ENCODE peak calls at places on chromosomes 12 and 14, in eight cellular contexts. One of them, this sample, is unnamed.

GRCh38 chr12:95544756-95545155 is 6.5 kb downstream of the USP44 start:
- DNase-seq in foreskin keratinocyte: no peak
- DNase-seq in psoas muscle: no peak
- DNase-seq in left ventricle myocardium inferior: no peak
- DNase-seq in right cardiac atrium: no peak
- DNase-seq in keratinocyte: no peak
- DNase-seq in A549: no peak
- DNase-seq in sigmoid colon: no peak
- DNase-seq in this sample: no peak

GRCh38 chr14:77498984-77499527 is 440 bp upstream of the ISM2 start:
- DNase-seq in foreskin keratinocyte: no peak
- DNase-seq in keratinocyte: no peak
- DNase-seq in sigmoid colon: peak; percentile 35
- DNase-seq in psoas muscle: no peak
- DNase-seq in left ventricle myocardium inferior: no peak
- DNase-seq in right cardiac atrium: no peak
- DNase-seq in A549: no peak
- DNase-seq in this sample: no peak

GRCh38 chr12:52190860-52191729 is 719 bp downstream of the KRT80 start:
- DNase-seq in foreskin keratinocyte: no peak
- DNase-seq in left ventricle myocardium inferior: no peak
- DNase-seq in A549: peak; percentile 82
- DNase-seq in right cardiac atrium: peak; percentile 42
- DNase-seq in psoas muscle: no peak
- DNase-seq in sigmoid colon: no peak
- DNase-seq in keratinocyte: no peak
- DNase-seq in this sample: no peak

GRCh38 chr12:67355428-67356385 is 86.5 kb downstream of the CAND1 start:
- DNase-seq in right cardiac atrium: no peak
- DNase-seq in A549: no peak
- DNase-seq in foreskin keratinocyte: no peak
- DNase-seq in psoas muscle: no peak
- DNase-seq in left ventricle myocardium inferior: no peak
- DNase-seq in sigmoid colon: no peak
- DNase-seq in keratinocyte: no peak
- DNase-seq in this sample: peak; percentile 6

GRCh38 chr12:94879542-94879941 is 124.0 kb downstream of the NDUFA12 start:
- DNase-seq in right cardiac atrium: no peak
- DNase-seq in keratinocyte: no peak
- DNase-seq in psoas muscle: no peak
- DNase-seq in foreskin keratinocyte: no peak
- DNase-seq in sigmoid colon: no peak
- DNase-seq in A549: no peak
- DNase-seq in left ventricle myocardium inferior: no peak
- DNase-seq in this sample: no peak

GRCh38 chr12:58540480-58541299 is 379.6 kb downstream of the LRIG3 start:
- DNase-seq in left ventricle myocardium inferior: peak; percentile 60
- DNase-seq in A549: peak; percentile 24
- DNase-seq in sigmoid colon: peak; percentile 90
- DNase-seq in foreskin keratinocyte: peak; percentile 42
- DNase-seq in keratinocyte: peak; percentile 40
- DNase-seq in psoas muscle: peak; percentile 58
- DNase-seq in right cardiac atrium: peak; percentile 84
- DNase-seq in this sample: no peak

GRCh38 chr12:127025545-127025944 is 1241.4 kb upstream of the TMEM132C start:
- DNase-seq in left ventricle myocardium inferior: no peak
- DNase-seq in A549: no peak
- DNase-seq in keratinocyte: no peak
- DNase-seq in psoas muscle: no peak
- DNase-seq in right cardiac atrium: no peak
- DNase-seq in sigmoid colon: no peak
- DNase-seq in foreskin keratinocyte: no peak
- DNase-seq in this sample: no peak

GRCh38 chr14:103194256-103195045 is 71.2 kb downstream of the TNFAIP2 start:
- DNase-seq in sigmoid colon: peak; percentile 73
- DNase-seq in keratinocyte: no peak
- DNase-seq in left ventricle myocardium inferior: no peak
- DNase-seq in A549: no peak
- DNase-seq in right cardiac atrium: no peak
- DNase-seq in psoas muscle: no peak
- DNase-seq in foreskin keratinocyte: no peak
- DNase-seq in this sample: peak; percentile 37

GRCh38 chr12:73110816-73111215 is 838.6 kb downstream of the TRHDE start:
- DNase-seq in foreskin keratinocyte: no peak
- DNase-seq in psoas muscle: no peak
- DNase-seq in sigmoid colon: no peak
- DNase-seq in A549: no peak
- DNase-seq in keratinocyte: no peak
- DNase-seq in left ventricle myocardium inferior: no peak
- DNase-seq in right cardiac atrium: no peak
- DNase-seq in this sample: no peak

GRCh38 chr12:90959538-90960139 is 4.7 kb upstream of the CCER1 start:
- DNase-seq in keratinocyte: no peak
- DNase-seq in right cardiac atrium: no peak
- DNase-seq in A549: peak; percentile 29
- DNase-seq in sigmoid colon: no peak
- DNase-seq in psoas muscle: no peak
- DNase-seq in left ventricle myocardium inferior: no peak
- DNase-seq in foreskin keratinocyte: no peak
- DNase-seq in this sample: no peak

GRCh38 chr14:78788467-78789360 is 618.5 kb downstream of the NRXN3 start:
- DNase-seq in left ventricle myocardium inferior: no peak
- DNase-seq in sigmoid colon: no peak
- DNase-seq in foreskin keratinocyte: peak; percentile 39
- DNase-seq in psoas muscle: no peak
- DNase-seq in A549: no peak
- DNase-seq in keratinocyte: no peak
- DNase-seq in right cardiac atrium: no peak
- DNase-seq in this sample: peak; percentile 64

GRCh38 chr12:27359578-27360340 is 27.1 kb downstream of the BMAL2 start:
- DNase-seq in right cardiac atrium: no peak
- DNase-seq in A549: no peak
- DNase-seq in left ventricle myocardium inferior: no peak
- DNase-seq in sigmoid colon: no peak
- DNase-seq in foreskin keratinocyte: no peak
- DNase-seq in keratinocyte: no peak
- DNase-seq in psoas muscle: no peak
- DNase-seq in this sample: no peak

GRCh38 chr12:11787921-11788849 is 138.7 kb downstream of the ETV6 start:
- DNase-seq in keratinocyte: no peak
- DNase-seq in A549: no peak
- DNase-seq in left ventricle myocardium inferior: no peak
- DNase-seq in right cardiac atrium: no peak
- DNase-seq in psoas muscle: no peak
- DNase-seq in sigmoid colon: no peak
- DNase-seq in foreskin keratinocyte: no peak
- DNase-seq in this sample: no peak

GRCh38 chr12:11787437-11787836 is 138.0 kb downstream of the ETV6 start:
- DNase-seq in psoas muscle: no peak
- DNase-seq in keratinocyte: no peak
- DNase-seq in A549: no peak
- DNase-seq in foreskin keratinocyte: no peak
- DNase-seq in right cardiac atrium: no peak
- DNase-seq in sigmoid colon: no peak
- DNase-seq in left ventricle myocardium inferior: no peak
- DNase-seq in this sample: no peak

GRCh38 chr12:11785722-11786121 is 136.2 kb downstream of the ETV6 start:
- DNase-seq in left ventricle myocardium inferior: no peak
- DNase-seq in right cardiac atrium: no peak
- DNase-seq in psoas muscle: no peak
- DNase-seq in foreskin keratinocyte: peak; percentile 48
- DNase-seq in A549: no peak
- DNase-seq in keratinocyte: no peak
- DNase-seq in sigmoid colon: no peak
- DNase-seq in this sample: no peak

GRCh38 chr12:11782914-11783420 is 133.5 kb downstream of the ETV6 start:
- DNase-seq in right cardiac atrium: no peak
- DNase-seq in psoas muscle: no peak
- DNase-seq in foreskin keratinocyte: no peak
- DNase-seq in left ventricle myocardium inferior: no peak
- DNase-seq in A549: no peak
- DNase-seq in keratinocyte: no peak
- DNase-seq in sigmoid colon: no peak
- DNase-seq in this sample: no peak

GRCh38 chr12:11786638-11787365 is 137.3 kb downstream of the ETV6 start:
- DNase-seq in psoas muscle: no peak
- DNase-seq in right cardiac atrium: no peak
- DNase-seq in foreskin keratinocyte: no peak
- DNase-seq in keratinocyte: no peak
- DNase-seq in sigmoid colon: no peak
- DNase-seq in A549: no peak
- DNase-seq in left ventricle myocardium inferior: no peak
- DNase-seq in this sample: no peak
- H3K27ac ChIP-seq in psoas muscle: peak overlapping the region; percentile 87
- H3K27ac ChIP-seq in right cardiac atrium: no peak overlapping the region
- H3K27ac ChIP-seq in foreskin keratinocyte: no peak overlapping the region
- H3K27ac ChIP-seq in keratinocyte: no peak overlapping the region
- H3K27ac ChIP-seq in sigmoid colon: peak overlapping the region; percentile 58
- H3K27ac ChIP-seq in A549: no peak overlapping the region
- H3K27ac ChIP-seq in left ventricle myocardium inferior: peak overlapping the region; percentile 75
- H3K27ac ChIP-seq in this sample: no peak overlapping the region

GRCh38 chr12:124842073-124842749 is 21.5 kb downstream of the SCARB1 start:
- DNase-seq in foreskin keratinocyte: no peak
- DNase-seq in sigmoid colon: no peak
- DNase-seq in A549: no peak
- DNase-seq in keratinocyte: no peak
- DNase-seq in right cardiac atrium: no peak
- DNase-seq in left ventricle myocardium inferior: no peak
- DNase-seq in psoas muscle: no peak
- DNase-seq in this sample: no peak
- H3K27ac ChIP-seq in foreskin keratinocyte: no peak overlapping the region
- H3K27ac ChIP-seq in sigmoid colon: no peak overlapping the region
- H3K27ac ChIP-seq in A549: peak overlapping the region; percentile 71
- H3K27ac ChIP-seq in keratinocyte: no peak overlapping the region
- H3K27ac ChIP-seq in right cardiac atrium: peak overlapping the region; percentile 29
- H3K27ac ChIP-seq in left ventricle myocardium inferior: peak overlapping the region; percentile 70
- H3K27ac ChIP-seq in psoas muscle: no peak overlapping the region
- H3K27ac ChIP-seq in this sample: no peak overlapping the region

GRCh38 chr14:91351508-91351853 is 66.1 kb downstream of the CCDC88C start:
- DNase-seq in left ventricle myocardium inferior: no peak
- DNase-seq in keratinocyte: no peak
- DNase-seq in foreskin keratinocyte: no peak
- DNase-seq in right cardiac atrium: peak; percentile 47
- DNase-seq in psoas muscle: no peak
- DNase-seq in A549: no peak
- DNase-seq in sigmoid colon: no peak
- DNase-seq in this sample: no peak

GRCh38 chr14:91350483-91350812 is 67.2 kb downstream of the CCDC88C start:
- DNase-seq in sigmoid colon: no peak
- DNase-seq in right cardiac atrium: no peak
- DNase-seq in A549: no peak
- DNase-seq in left ventricle myocardium inferior: no peak
- DNase-seq in keratinocyte: no peak
- DNase-seq in psoas muscle: no peak
- DNase-seq in foreskin keratinocyte: no peak
- DNase-seq in this sample: no peak

GRCh38 chr14:91352696-91353692 is 64.6 kb downstream of the CCDC88C start:
- DNase-seq in right cardiac atrium: peak; percentile 44
- DNase-seq in sigmoid colon: no peak
- DNase-seq in foreskin keratinocyte: no peak
- DNase-seq in keratinocyte: no peak
- DNase-seq in A549: no peak
- DNase-seq in left ventricle myocardium inferior: no peak
- DNase-seq in psoas muscle: no peak
- DNase-seq in this sample: no peak

GRCh38 chr14:91350813-91351507 is 66.7 kb downstream of the CCDC88C start:
- DNase-seq in right cardiac atrium: no peak
- DNase-seq in keratinocyte: no peak
- DNase-seq in psoas muscle: no peak
- DNase-seq in foreskin keratinocyte: no peak
- DNase-seq in A549: no peak
- DNase-seq in left ventricle myocardium inferior: no peak
- DNase-seq in sigmoid colon: no peak
- DNase-seq in this sample: no peak

GRCh38 chr14:91352101-91352500 is 65.5 kb downstream of the CCDC88C start:
- DNase-seq in right cardiac atrium: peak; percentile 84
- DNase-seq in A549: no peak
- DNase-seq in psoas muscle: peak; percentile 37
- DNase-seq in keratinocyte: no peak
- DNase-seq in sigmoid colon: peak; percentile 84
- DNase-seq in left ventricle myocardium inferior: peak; percentile 68
- DNase-seq in foreskin keratinocyte: no peak
- DNase-seq in this sample: no peak
- H3K27ac ChIP-seq in right cardiac atrium: no peak overlapping the region
- H3K27ac ChIP-seq in A549: no peak overlapping the region
- H3K27ac ChIP-seq in psoas muscle: no peak overlapping the region
- H3K27ac ChIP-seq in keratinocyte: no peak overlapping the region
- H3K27ac ChIP-seq in sigmoid colon: peak overlapping the region; percentile 37
- H3K27ac ChIP-seq in left ventricle myocardium inferior: peak overlapping the region; percentile 67
- H3K27ac ChIP-seq in foreskin keratinocyte: no peak overlapping the region
- H3K27ac ChIP-seq in this sample: no peak overlapping the region

GRCh38 chr12:57173089-57173488 is 25.7 kb upstream of the LRP1-AS start:
- DNase-seq in A549: peak; percentile 55
- DNase-seq in right cardiac atrium: peak; percentile 62
- DNase-seq in foreskin keratinocyte: no peak
- DNase-seq in keratinocyte: no peak
- DNase-seq in psoas muscle: no peak
- DNase-seq in sigmoid colon: no peak
- DNase-seq in left ventricle myocardium inferior: no peak
- DNase-seq in this sample: no peak
- H3K27ac ChIP-seq in A549: no peak overlapping the region
- H3K27ac ChIP-seq in right cardiac atrium: no peak overlapping the region
- H3K27ac ChIP-seq in foreskin keratinocyte: no peak overlapping the region
- H3K27ac ChIP-seq in keratinocyte: no peak overlapping the region
- H3K27ac ChIP-seq in psoas muscle: no peak overlapping the region
- H3K27ac ChIP-seq in sigmoid colon: no peak overlapping the region
- H3K27ac ChIP-seq in left ventricle myocardium inferior: no peak overlapping the region
- H3K27ac ChIP-seq in this sample: no peak overlapping the region

GRCh38 chr12:121512561-121512960 is 68.3 kb downstream of the KDM2B start:
- DNase-seq in left ventricle myocardium inferior: no peak
- DNase-seq in psoas muscle: no peak
- DNase-seq in sigmoid colon: no peak
- DNase-seq in A549: no peak
- DNase-seq in foreskin keratinocyte: peak; percentile 55
- DNase-seq in right cardiac atrium: no peak
- DNase-seq in keratinocyte: no peak
- DNase-seq in this sample: no peak
- H3K27ac ChIP-seq in left ventricle myocardium inferior: no peak overlapping the region
- H3K27ac ChIP-seq in psoas muscle: no peak overlapping the region
- H3K27ac ChIP-seq in sigmoid colon: no peak overlapping the region
- H3K27ac ChIP-seq in A549: no peak overlapping the region
- H3K27ac ChIP-seq in foreskin keratinocyte: no peak overlapping the region
- H3K27ac ChIP-seq in right cardiac atrium: no peak overlapping the region
- H3K27ac ChIP-seq in keratinocyte: no peak overlapping the region
- H3K27ac ChIP-seq in this sample: no peak overlapping the region

GRCh38 chr14:24984846-24985589 is 64.9 kb downstream of the STXBP6 start:
- DNase-seq in foreskin keratinocyte: no peak
- DNase-seq in keratinocyte: no peak
- DNase-seq in A549: no peak
- DNase-seq in psoas muscle: no peak
- DNase-seq in sigmoid colon: peak; percentile 78
- DNase-seq in left ventricle myocardium inferior: no peak
- DNase-seq in right cardiac atrium: no peak
- DNase-seq in this sample: no peak
- H3K27ac ChIP-seq in foreskin keratinocyte: no peak overlapping the region
- H3K27ac ChIP-seq in keratinocyte: no peak overlapping the region
- H3K27ac ChIP-seq in A549: no peak overlapping the region
- H3K27ac ChIP-seq in psoas muscle: no peak overlapping the region
- H3K27ac ChIP-seq in sigmoid colon: peak overlapping the region; percentile 51
- H3K27ac ChIP-seq in left ventricle myocardium inferior: peak overlapping the region; percentile 39
- H3K27ac ChIP-seq in right cardiac atrium: no peak overlapping the region
- H3K27ac ChIP-seq in this sample: no peak overlapping the region

GRCh38 chr12:68356060-68356748 is 24.0 kb upstream of the MDM1 start:
- DNase-seq in psoas muscle: no peak
- DNase-seq in foreskin keratinocyte: no peak
- DNase-seq in A549: no peak
- DNase-seq in sigmoid colon: no peak
- DNase-seq in keratinocyte: no peak
- DNase-seq in left ventricle myocardium inferior: no peak
- DNase-seq in right cardiac atrium: no peak
- DNase-seq in this sample: no peak
- H3K27ac ChIP-seq in psoas muscle: no peak overlapping the region
- H3K27ac ChIP-seq in foreskin keratinocyte: no peak overlapping the region
- H3K27ac ChIP-seq in A549: no peak overlapping the region
- H3K27ac ChIP-seq in sigmoid colon: no peak overlapping the region
- H3K27ac ChIP-seq in keratinocyte: no peak overlapping the region
- H3K27ac ChIP-seq in left ventricle myocardium inferior: no peak overlapping the region
- H3K27ac ChIP-seq in right cardiac atrium: no peak overlapping the region
- H3K27ac ChIP-seq in this sample: no peak overlapping the region